ENCODE peak calls at places on chromosomes 13 and 19, in nine cellular contexts. B is thyroid gland, Z is IMR-90, M is Peyer's patch, E is tibial nerve, Y is K562, Q is A549, F is HCT116, O is ovary. A is an unnamed sample.

GRCh38 chr13:39023761-39024160 is 14.1 kb downstream of the PROSER1 start:
- DNase-seq in B (peak), Z (peak), M (no peak), E (no peak), Y (no peak), Q (no peak), F (no peak), O (no peak), A (no peak)

GRCh38 chr19:31528261-31528660 is 179.0 kb upstream of the TSHZ3 start:
- DNase-seq in B (no peak), Z (no peak), M (no peak), E (no peak), Y (no peak), Q (no peak), F (no peak), O (no peak), A (no peak)

GRCh38 chr19:19444694-19445155 is 39.2 kb downstream of the GATAD2A start:
- DNase-seq in B (no peak), Z (peak), M (no peak), E (no peak), Y (no peak), Q (no peak), F (no peak), O (no peak), A (no peak)

GRCh38 chr19:33171222-33171795 is 22.8 kb upstream of the LRP3 start:
- DNase-seq in B (no peak), Z (no peak), M (no peak), E (no peak), Y (no peak), Q (no peak), F (no peak), O (no peak), A (no peak)

GRCh38 chr13:113041293-113041690 is 64.3 kb upstream of the F7 start:
- DNase-seq in B (no peak), Z (no peak), M (no peak), E (no peak), Y (no peak), Q (no peak), F (no peak), O (no peak), A (no peak)

GRCh38 chr19:18194554-18195238 is 1.7 kb downstream of the MPV17L2 start:
- DNase-seq in B (peak), Z (peak), M (no peak), E (no peak), Y (peak), Q (no peak), F (no peak), O (peak), A (peak)

GRCh38 chr13:36919206-36919832 is 719 bp downstream of the SMAD9 start:
- DNase-seq in B (peak), Z (peak), M (peak), E (peak), Y (peak), Q (no peak), F (no peak), O (peak), A (peak)

GRCh38 chr19:41540041-41540695 is 35.8 kb upstream of the CEACAM21 start:
- DNase-seq in B (no peak), Z (no peak), M (no peak), E (no peak), Y (no peak), Q (no peak), F (no peak), O (no peak), A (no peak)

GRCh38 chr19:12840091-12841079 is 2.1 kb downstream of the MAST1 start:
- DNase-seq in B (peak), Z (peak), M (peak), E (no peak), Y (peak), Q (no peak), F (peak), O (peak), A (peak)

GRCh38 chr13:53778937-53779336 is 750.3 kb downstream of the OLFM4 start:
- DNase-seq in B (no peak), Z (no peak), M (no peak), E (no peak), Y (no peak), Q (no peak), F (no peak), O (no peak), A (no peak)
- TF ChIP-seq CTCF in B (no peak), Z (no peak), M (no peak), E (no peak), Y (no peak), Q (no peak), F (no peak), O (no peak), A (no peak)

GRCh38 chr13:109253316-109253715 is 533.1 kb downstream of the IRS2 start:
- DNase-seq in B (no peak), Z (no peak), M (no peak), E (no peak), Y (no peak), Q (no peak), F (no peak), O (no peak), A (no peak)

GRCh38 chr13:109254271-109254670 is 532.1 kb downstream of the IRS2 start:
- DNase-seq in B (no peak), Z (no peak), M (no peak), E (no peak), Y (no peak), Q (no peak), F (no peak), O (no peak), A (no peak)

GRCh38 chr13:109255457-109255856 is 530.9 kb downstream of the IRS2 start:
- DNase-seq in B (no peak), Z (no peak), M (no peak), E (no peak), Y (no peak), Q (no peak), F (no peak), O (no peak), A (no peak)

GRCh38 chr13:109251958-109252357 is 534.4 kb downstream of the IRS2 start:
- DNase-seq in B (no peak), Z (no peak), M (no peak), E (no peak), Y (no peak), Q (no peak), F (no peak), O (no peak), A (no peak)

DNA sequence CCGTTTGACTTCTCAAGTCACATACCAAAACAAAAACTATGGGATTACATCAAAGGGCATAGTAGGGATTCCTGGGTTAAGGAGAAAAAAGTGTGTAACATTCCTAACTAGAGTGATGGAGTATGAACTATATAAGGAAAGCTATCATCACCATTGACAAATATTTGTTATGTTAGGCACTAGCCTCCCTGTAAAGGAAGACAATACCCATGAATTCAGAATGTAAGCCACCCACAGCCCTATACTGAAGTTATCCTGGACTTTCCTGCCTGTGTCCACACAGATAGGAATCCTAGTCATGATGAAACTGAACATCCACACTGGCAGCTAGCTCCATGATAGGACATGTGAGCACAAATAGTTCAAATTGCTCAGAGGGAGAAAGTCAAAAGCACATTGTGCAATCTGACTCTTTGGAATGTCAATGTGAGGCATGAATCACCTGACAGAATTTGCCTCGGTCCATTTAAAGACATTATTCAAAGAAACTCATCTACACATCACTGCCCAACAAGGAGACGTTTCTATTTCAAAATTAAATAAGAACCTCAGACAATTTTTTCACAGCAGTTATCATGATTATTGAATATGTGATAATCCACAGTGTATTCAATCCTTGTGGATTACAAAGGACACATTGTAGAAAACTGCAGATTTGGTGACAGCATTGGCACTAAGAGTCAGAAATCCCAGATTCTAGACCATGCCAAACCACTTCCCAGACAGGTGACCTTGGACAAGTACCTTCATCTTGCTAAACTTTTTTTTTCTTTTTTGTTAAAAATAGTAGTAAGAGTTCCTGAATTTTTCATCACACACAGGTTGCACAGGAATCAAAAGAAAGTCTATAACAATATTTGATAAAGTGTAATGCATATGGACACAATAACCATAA is 529.3 kb downstream of the IRS2 start:
- DNase-seq in B (peak), Z (peak), M (no peak), E (no peak), Y (no peak), Q (peak), F (peak), O (no peak), A (no peak)
- TF ChIP-seq POLR2A in B (peak), Z (no peak), M (no peak), E (no peak), Y (no peak), Q (no peak), F (no peak), O (no peak), A (no peak)

DNA sequence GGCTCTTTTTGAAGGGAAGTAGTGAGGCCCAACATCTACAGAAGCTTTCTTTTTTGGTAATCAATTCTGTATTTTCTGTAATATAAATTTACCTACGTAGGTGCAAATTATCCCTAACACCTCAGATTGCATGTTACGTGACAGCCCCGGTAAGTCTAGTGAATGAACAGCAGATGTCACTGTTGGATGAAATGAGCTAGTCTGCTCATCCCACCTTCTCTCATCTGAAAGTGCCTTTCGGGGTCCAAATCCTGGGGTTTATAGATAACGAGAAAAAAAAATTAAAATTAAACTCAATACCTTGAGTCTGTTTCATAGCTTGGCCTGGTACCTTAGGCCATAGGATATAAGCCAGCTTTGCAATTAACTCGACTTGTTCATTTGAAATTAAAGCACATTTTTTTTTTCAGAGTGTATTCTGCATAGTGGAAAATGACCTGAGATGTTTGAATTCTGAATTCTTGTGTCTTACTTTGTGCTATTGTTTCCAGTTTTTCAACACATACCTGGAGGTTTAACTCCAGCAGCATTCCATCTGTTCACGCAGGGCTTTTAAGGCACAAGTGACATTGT is 548.2 kb downstream of the GPC5 start:
- DNase-seq in B (peak), Z (peak), M (no peak), E (no peak), Y (no peak), Q (peak), F (no peak), O (no peak), A (no peak)
- TF ChIP-seq CTCF in B (peak), Z (peak), M (no peak), E (no peak), Y (no peak), Q (peak), F (peak), O (no peak), A (no peak)

GRCh38 chr19:16657384-16657783 is 2.6 kb downstream of the SMIM7 start:
- DNase-seq in B (no peak), Z (no peak), M (no peak), E (no peak), Y (no peak), Q (no peak), F (no peak), O (no peak), A (no peak)

GRCh38 chr19:16659464-16659831 is 496 bp downstream of the SMIM7 start:
- DNase-seq in B (no peak), Z (no peak), M (no peak), E (no peak), Y (no peak), Q (no peak), F (no peak), O (no peak), A (no peak)

GRCh38 chr19:16661480-16662034 is 618 bp downstream of the TMEM38A start:
- DNase-seq in B (peak), Z (no peak), M (peak), E (peak), Y (peak), Q (no peak), F (no peak), O (peak), A (peak)

GRCh38 chr19:16660763-16661479 is at the start of gene TMEM38A:
- DNase-seq in B (peak), Z (no peak), M (peak), E (no peak), Y (peak), Q (no peak), F (no peak), O (peak), A (peak)

GRCh38 chr19:16659832-16660708 is at the start of gene SMIM7:
- DNase-seq in B (peak), Z (peak), M (peak), E (peak), Y (peak), Q (peak), F (peak), O (peak), A (peak)
- TF ChIP-seq POLR2A in B (peak), Z (peak), M (peak), E (peak), Y (peak), Q (peak), F (peak), O (peak), A (peak)

GRCh38 chr13:48155850-48156249 is 60.9 kb upstream of the MED4 start:
- DNase-seq in B (no peak), Z (peak), M (no peak), E (no peak), Y (no peak), Q (peak), F (peak), O (no peak), A (no peak)
- TF ChIP-seq CTCF in B (no peak), Z (no peak), M (no peak), E (no peak), Y (no peak), Q (no peak), F (no peak), O (no peak), A (no peak)

GRCh38 chr19:54428323-54429175 is 13.3 kb downstream of the TTYH1 start:
- DNase-seq in B (no peak), Z (no peak), M (no peak), E (no peak), Y (no peak), Q (no peak), F (no peak), O (no peak), A (no peak)

GRCh38 chr19:54427586-54427985 is 12.3 kb downstream of the TTYH1 start:
- DNase-seq in B (no peak), Z (no peak), M (no peak), E (no peak), Y (no peak), Q (no peak), F (no peak), O (no peak), A (no peak)

GRCh38 chr19:54429545-54430227 is 14.4 kb downstream of the TTYH1 start:
- DNase-seq in B (no peak), Z (no peak), M (no peak), E (no peak), Y (no peak), Q (no peak), F (no peak), O (no peak), A (no peak)

GRCh38 chr19:54430306-54431254 is 15.3 kb downstream of the TTYH1 start:
- DNase-seq in B (peak), Z (no peak), M (no peak), E (no peak), Y (peak), Q (no peak), F (peak), O (peak), A (peak)

DNA sequence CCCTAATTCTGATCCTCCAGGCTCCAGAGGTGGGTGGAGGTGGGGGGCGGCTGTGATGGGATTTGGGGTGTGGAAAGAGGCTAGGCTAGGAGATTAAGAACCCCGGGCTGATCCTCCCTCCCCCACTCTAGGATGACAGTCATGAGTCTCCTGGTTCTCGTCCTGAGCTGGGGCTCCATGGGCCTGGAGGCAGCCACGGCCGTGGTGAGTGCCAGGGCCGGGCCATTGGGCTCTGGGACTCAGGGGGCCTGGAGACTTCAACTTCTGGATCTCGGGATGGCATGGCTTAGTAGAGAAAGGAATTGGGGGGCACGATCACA is 13.9 kb downstream of the TTYH1 start:
- DNase-seq in B (no peak), Z (no peak), M (no peak), E (no peak), Y (no peak), Q (no peak), F (no peak), O (no peak), A (no peak)
- TF ChIP-seq POLR2A in B (no peak), Z (no peak), M (no peak), E (no peak), Y (no peak), Q (no peak), F (no peak), O (no peak), A (no peak)

GRCh38 chr19:54096642-54097106 is 3.9 kb downstream of the OSCAR start:
- DNase-seq in B (no peak), Z (peak), M (peak), E (peak), Y (peak), Q (peak), F (peak), O (no peak), A (no peak)

GRCh38 chr19:54100560-54100959 is at the start of gene OSCAR:
- DNase-seq in B (no peak), Z (no peak), M (no peak), E (no peak), Y (no peak), Q (no peak), F (no peak), O (no peak), A (no peak)

GRCh38 chr19:54094601-54095000 is 6.0 kb downstream of the OSCAR start:
- DNase-seq in B (no peak), Z (no peak), M (no peak), E (no peak), Y (no peak), Q (no peak), F (no peak), O (no peak), A (no peak)

GRCh38 chr19:54095136-54095858 is 5.3 kb downstream of the OSCAR start:
- DNase-seq in B (no peak), Z (no peak), M (no peak), E (no peak), Y (no peak), Q (no peak), F (no peak), O (no peak), A (no peak)
- TF ChIP-seq CTCF in B (no peak), Z (no peak), M (no peak), E (no peak), Y (no peak), Q (no peak), F (no peak), O (no peak), A (no peak)